ENCODE peak calls at places on chromosomes 5 and 9, in nine cellular contexts. One of them, this sample, is unnamed.

GRCh38 chr5:180294913-180295555 is 3.2 kb upstream of the MAPK9 start:
- DNase-seq in left ventricle myocardium inferior: no peak
- DNase-seq in OCI-LY7: no peak
- DNase-seq in ovary: no peak
- DNase-seq in psoas muscle: no peak
- DNase-seq in stomach: no peak
- DNase-seq in GM12878: no peak
- DNase-seq in CD4-positive, CD25-positive, alpha-beta regulatory T cell: no peak
- DNase-seq in neural progenitor cell: no peak
- DNase-seq in this sample: no peak

GRCh38 chr9:135990468-135991429 is 29.6 kb upstream of the UBAC1 start:
- DNase-seq in left ventricle myocardium inferior: no peak
- DNase-seq in OCI-LY7: peak; percentile 91
- DNase-seq in ovary: peak; percentile 54
- DNase-seq in psoas muscle: no peak
- DNase-seq in stomach: peak; percentile 41
- DNase-seq in GM12878: no peak
- DNase-seq in CD4-positive, CD25-positive, alpha-beta regulatory T cell: peak; percentile 49
- DNase-seq in neural progenitor cell: peak; percentile 95
- DNase-seq in this sample: no peak

GRCh38 chr5:124639095-124639665 is 107.3 kb downstream of the ZNF608 start:
- DNase-seq in left ventricle myocardium inferior: no peak
- DNase-seq in OCI-LY7: no peak
- DNase-seq in ovary: no peak
- DNase-seq in psoas muscle: no peak
- DNase-seq in stomach: no peak
- DNase-seq in GM12878: no peak
- DNase-seq in CD4-positive, CD25-positive, alpha-beta regulatory T cell: no peak
- DNase-seq in neural progenitor cell: peak; percentile 51
- DNase-seq in this sample: no peak

GRCh38 chr9:5144217-5144616 is 41.2 kb downstream of the INSL6 start:
- DNase-seq in left ventricle myocardium inferior: no peak
- DNase-seq in OCI-LY7: no peak
- DNase-seq in ovary: no peak
- DNase-seq in psoas muscle: no peak
- DNase-seq in stomach: no peak
- DNase-seq in GM12878: no peak
- DNase-seq in CD4-positive, CD25-positive, alpha-beta regulatory T cell: no peak
- DNase-seq in neural progenitor cell: no peak
- DNase-seq in this sample: no peak

GRCh38 chr5:178418471-178419010 is 171.7 kb downstream of the COL23A1 start:
- DNase-seq in left ventricle myocardium inferior: no peak
- DNase-seq in OCI-LY7: no peak
- DNase-seq in ovary: no peak
- DNase-seq in psoas muscle: no peak
- DNase-seq in stomach: no peak
- DNase-seq in GM12878: no peak
- DNase-seq in CD4-positive, CD25-positive, alpha-beta regulatory T cell: no peak
- DNase-seq in neural progenitor cell: no peak
- DNase-seq in this sample: no peak

GRCh38 chr5:80119337-80119736 is 84.2 kb downstream of the THBS4 start:
- DNase-seq in left ventricle myocardium inferior: no peak
- DNase-seq in OCI-LY7: no peak
- DNase-seq in ovary: no peak
- DNase-seq in psoas muscle: no peak
- DNase-seq in stomach: no peak
- DNase-seq in GM12878: no peak
- DNase-seq in CD4-positive, CD25-positive, alpha-beta regulatory T cell: no peak
- DNase-seq in neural progenitor cell: no peak
- DNase-seq in this sample: no peak

GRCh38 chr5:139748505-139748826 is 47.1 kb upstream of the PSD2 start:
- DNase-seq in left ventricle myocardium inferior: no peak
- DNase-seq in OCI-LY7: no peak
- DNase-seq in ovary: no peak
- DNase-seq in psoas muscle: no peak
- DNase-seq in stomach: no peak
- DNase-seq in GM12878: no peak
- DNase-seq in CD4-positive, CD25-positive, alpha-beta regulatory T cell: no peak
- DNase-seq in neural progenitor cell: peak; percentile 49
- DNase-seq in this sample: no peak

GRCh38 chr5:161548472-161549094 is 2.1 kb upstream of the GABRB2 start:
- DNase-seq in left ventricle myocardium inferior: no peak
- DNase-seq in OCI-LY7: peak; percentile 4
- DNase-seq in ovary: no peak
- DNase-seq in psoas muscle: no peak
- DNase-seq in stomach: no peak
- DNase-seq in GM12878: no peak
- DNase-seq in CD4-positive, CD25-positive, alpha-beta regulatory T cell: no peak
- DNase-seq in neural progenitor cell: peak; percentile 57
- DNase-seq in this sample: no peak

GRCh38 chr5:171953860-171954701 is 52.4 kb downstream of the FBXW11 start:
- DNase-seq in left ventricle myocardium inferior: no peak
- DNase-seq in OCI-LY7: no peak
- DNase-seq in ovary: no peak
- DNase-seq in psoas muscle: no peak
- DNase-seq in stomach: no peak
- DNase-seq in GM12878: no peak
- DNase-seq in CD4-positive, CD25-positive, alpha-beta regulatory T cell: no peak
- DNase-seq in neural progenitor cell: no peak
- DNase-seq in this sample: no peak

GRCh38 chr5:43685271-43685950 is 82.4 kb downstream of the NNT start:
- DNase-seq in left ventricle myocardium inferior: no peak
- DNase-seq in OCI-LY7: no peak
- DNase-seq in ovary: no peak
- DNase-seq in psoas muscle: no peak
- DNase-seq in stomach: no peak
- DNase-seq in GM12878: no peak
- DNase-seq in CD4-positive, CD25-positive, alpha-beta regulatory T cell: no peak
- DNase-seq in neural progenitor cell: no peak
- DNase-seq in this sample: no peak

GRCh38 chr9:82512724-82513123 is 524.2 kb downstream of the SPATA31D1 start:
- DNase-seq in left ventricle myocardium inferior: no peak
- DNase-seq in OCI-LY7: no peak
- DNase-seq in ovary: no peak
- DNase-seq in psoas muscle: no peak
- DNase-seq in stomach: no peak
- DNase-seq in GM12878: no peak
- DNase-seq in CD4-positive, CD25-positive, alpha-beta regulatory T cell: no peak
- DNase-seq in neural progenitor cell: no peak
- DNase-seq in this sample: no peak

GRCh38 chr9:91101598-91102168 is 260.0 kb downstream of the AUH start:
- DNase-seq in left ventricle myocardium inferior: no peak
- DNase-seq in OCI-LY7: peak; percentile 82
- DNase-seq in ovary: no peak
- DNase-seq in psoas muscle: no peak
- DNase-seq in stomach: peak; percentile 45
- DNase-seq in GM12878: no peak
- DNase-seq in CD4-positive, CD25-positive, alpha-beta regulatory T cell: peak; percentile 51
- DNase-seq in neural progenitor cell: no peak
- DNase-seq in this sample: peak; percentile 89

GRCh38 chr9:91099471-91099870 is 262.2 kb downstream of the AUH start:
- DNase-seq in left ventricle myocardium inferior: no peak
- DNase-seq in OCI-LY7: no peak
- DNase-seq in ovary: no peak
- DNase-seq in psoas muscle: no peak
- DNase-seq in stomach: no peak
- DNase-seq in GM12878: no peak
- DNase-seq in CD4-positive, CD25-positive, alpha-beta regulatory T cell: no peak
- DNase-seq in neural progenitor cell: no peak
- DNase-seq in this sample: no peak

GRCh38 chr9:91100878-91101450 is 260.8 kb downstream of the AUH start:
- DNase-seq in left ventricle myocardium inferior: peak; percentile 58
- DNase-seq in OCI-LY7: no peak
- DNase-seq in ovary: no peak
- DNase-seq in psoas muscle: peak; percentile 92
- DNase-seq in stomach: no peak
- DNase-seq in GM12878: no peak
- DNase-seq in CD4-positive, CD25-positive, alpha-beta regulatory T cell: no peak
- DNase-seq in neural progenitor cell: no peak
- DNase-seq in this sample: no peak

GRCh38 chr9:91094324-91095083 is 267.2 kb downstream of the AUH start:
- DNase-seq in left ventricle myocardium inferior: no peak
- DNase-seq in OCI-LY7: no peak
- DNase-seq in ovary: no peak
- DNase-seq in psoas muscle: no peak
- DNase-seq in stomach: no peak
- DNase-seq in GM12878: no peak
- DNase-seq in CD4-positive, CD25-positive, alpha-beta regulatory T cell: no peak
- DNase-seq in neural progenitor cell: no peak
- DNase-seq in this sample: no peak

GRCh38 chr9:91098203-91098602 is 263.5 kb downstream of the AUH start:
- DNase-seq in left ventricle myocardium inferior: no peak
- DNase-seq in OCI-LY7: no peak
- DNase-seq in ovary: no peak
- DNase-seq in psoas muscle: no peak
- DNase-seq in stomach: no peak
- DNase-seq in GM12878: no peak
- DNase-seq in CD4-positive, CD25-positive, alpha-beta regulatory T cell: no peak
- DNase-seq in neural progenitor cell: no peak
- DNase-seq in this sample: no peak
- H3K4me1 ChIP-seq in left ventricle myocardium inferior: peaks cover 45% of the 10 kb centered on the region
- H3K4me1 ChIP-seq in OCI-LY7: peaks cover 32% of the 10 kb centered on the region
- H3K4me1 ChIP-seq in ovary: peaks cover 2% of the 10 kb centered on the region
- H3K4me1 ChIP-seq in psoas muscle: peaks cover 25% of the 10 kb centered on the region
- H3K4me1 ChIP-seq in stomach: peaks cover 14% of the 10 kb centered on the region
- H3K4me1 ChIP-seq in GM12878: peaks cover 2% of the 10 kb centered on the region
- H3K4me1 ChIP-seq in CD4-positive, CD25-positive, alpha-beta regulatory T cell: peaks cover 29% of the 10 kb centered on the region
- H3K4me1 ChIP-seq in neural progenitor cell: no peaks in the 10 kb centered on the region
- H3K4me1 ChIP-seq in this sample: peaks cover 32% of the 10 kb centered on the region

GRCh38 chr5:159045165-159045811 is 54.4 kb downstream of the EBF1 start:
- DNase-seq in left ventricle myocardium inferior: no peak
- DNase-seq in OCI-LY7: no peak
- DNase-seq in ovary: no peak
- DNase-seq in psoas muscle: no peak
- DNase-seq in stomach: no peak
- DNase-seq in GM12878: no peak
- DNase-seq in CD4-positive, CD25-positive, alpha-beta regulatory T cell: no peak
- DNase-seq in neural progenitor cell: no peak
- DNase-seq in this sample: no peak

GRCh38 chr5:159038907-159039306 is 60.8 kb downstream of the EBF1 start:
- DNase-seq in left ventricle myocardium inferior: no peak
- DNase-seq in OCI-LY7: no peak
- DNase-seq in ovary: no peak
- DNase-seq in psoas muscle: no peak
- DNase-seq in stomach: no peak
- DNase-seq in GM12878: no peak
- DNase-seq in CD4-positive, CD25-positive, alpha-beta regulatory T cell: no peak
- DNase-seq in neural progenitor cell: no peak
- DNase-seq in this sample: no peak

GRCh38 chr5:159040181-159040580 is 59.5 kb downstream of the EBF1 start:
- DNase-seq in left ventricle myocardium inferior: no peak
- DNase-seq in OCI-LY7: peak; percentile 67
- DNase-seq in ovary: no peak
- DNase-seq in psoas muscle: no peak
- DNase-seq in stomach: no peak
- DNase-seq in GM12878: peak; percentile 56
- DNase-seq in CD4-positive, CD25-positive, alpha-beta regulatory T cell: no peak
- DNase-seq in neural progenitor cell: no peak
- DNase-seq in this sample: no peak

GRCh38 chr5:159043551-159043950 is 56.2 kb downstream of the EBF1 start:
- DNase-seq in left ventricle myocardium inferior: no peak
- DNase-seq in OCI-LY7: no peak
- DNase-seq in ovary: no peak
- DNase-seq in psoas muscle: no peak
- DNase-seq in stomach: no peak
- DNase-seq in GM12878: no peak
- DNase-seq in CD4-positive, CD25-positive, alpha-beta regulatory T cell: no peak
- DNase-seq in neural progenitor cell: no peak
- DNase-seq in this sample: no peak

DNA sequence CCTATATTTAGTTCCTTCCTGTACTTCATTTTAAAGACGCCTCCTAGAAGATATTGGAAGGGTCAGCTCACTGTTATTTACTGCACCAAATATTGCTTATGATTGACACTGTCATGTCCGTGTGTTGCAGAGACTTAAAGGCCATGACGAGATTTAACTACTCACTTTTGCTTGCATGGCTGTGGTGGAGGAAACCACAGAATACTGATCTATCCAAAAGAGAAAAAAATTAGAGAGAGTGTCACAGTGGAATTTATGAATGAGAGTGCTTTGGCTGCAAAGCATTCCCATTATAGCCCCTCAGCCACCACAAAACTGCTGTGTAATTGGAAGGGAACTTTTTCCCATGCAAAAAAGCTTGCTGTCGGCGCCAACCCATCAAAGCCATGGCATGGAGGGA is 58.0 kb downstream of the EBF1 start:
- DNase-seq in left ventricle myocardium inferior: no peak
- DNase-seq in OCI-LY7: no peak
- DNase-seq in ovary: no peak
- DNase-seq in psoas muscle: no peak
- DNase-seq in stomach: no peak
- DNase-seq in GM12878: no peak
- DNase-seq in CD4-positive, CD25-positive, alpha-beta regulatory T cell: no peak
- DNase-seq in neural progenitor cell: no peak
- DNase-seq in this sample: no peak
- H3K4me1 ChIP-seq in left ventricle myocardium inferior: peaks cover 54% of the 10 kb centered on the region
- H3K4me1 ChIP-seq in OCI-LY7: peaks cover 83% of the 10 kb centered on the region
- H3K4me1 ChIP-seq in ovary: peaks cover 4% of the 10 kb centered on the region
- H3K4me1 ChIP-seq in psoas muscle: peaks cover 5% of the 10 kb centered on the region
- H3K4me1 ChIP-seq in stomach: no peaks in the 10 kb centered on the region
- H3K4me1 ChIP-seq in GM12878: peaks cover 31% of the 10 kb centered on the region
- H3K4me1 ChIP-seq in CD4-positive, CD25-positive, alpha-beta regulatory T cell: no peaks in the 10 kb centered on the region
- H3K4me1 ChIP-seq in neural progenitor cell: no peaks in the 10 kb centered on the region
- H3K4me1 ChIP-seq in this sample: no peaks in the 10 kb centered on the region

DNA sequence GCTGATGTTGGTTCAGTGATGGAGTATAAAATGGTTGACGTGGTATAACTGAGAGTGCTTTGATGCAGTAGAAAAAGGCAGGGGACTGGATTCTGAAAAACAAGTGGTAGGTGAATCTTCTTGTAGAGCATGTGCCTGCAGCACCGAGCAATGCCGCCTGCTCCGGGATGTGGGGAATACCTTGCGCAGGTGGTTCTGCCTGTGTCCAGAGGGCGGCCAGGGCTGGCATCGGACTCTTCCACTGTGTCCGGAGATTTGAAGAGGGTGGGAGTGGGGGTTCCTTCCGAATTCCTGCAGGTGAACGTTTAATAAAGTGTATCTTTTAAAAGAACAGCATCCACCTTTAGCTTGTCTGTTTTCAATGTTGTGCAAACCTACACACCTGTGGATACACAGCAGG is 238.0 kb downstream of the FANCC start:
- DNase-seq in left ventricle myocardium inferior: no peak
- DNase-seq in OCI-LY7: no peak
- DNase-seq in ovary: no peak
- DNase-seq in psoas muscle: no peak
- DNase-seq in stomach: peak; percentile 25
- DNase-seq in GM12878: no peak
- DNase-seq in CD4-positive, CD25-positive, alpha-beta regulatory T cell: no peak
- DNase-seq in neural progenitor cell: no peak
- DNase-seq in this sample: no peak
- H3K4me1 ChIP-seq in left ventricle myocardium inferior: peaks cover 100% of the 10 kb centered on the region
- H3K4me1 ChIP-seq in OCI-LY7: no peaks in the 10 kb centered on the region
- H3K4me1 ChIP-seq in ovary: peaks cover 8% of the 10 kb centered on the region
- H3K4me1 ChIP-seq in psoas muscle: peaks cover 77% of the 10 kb centered on the region
- H3K4me1 ChIP-seq in stomach: peaks cover 64% of the 10 kb centered on the region
- H3K4me1 ChIP-seq in GM12878: no peaks in the 10 kb centered on the region
- H3K4me1 ChIP-seq in CD4-positive, CD25-positive, alpha-beta regulatory T cell: no peaks in the 10 kb centered on the region
- H3K4me1 ChIP-seq in neural progenitor cell: peaks cover 48% of the 10 kb centered on the region
- H3K4me1 ChIP-seq in this sample: no peaks in the 10 kb centered on the region

DNA sequence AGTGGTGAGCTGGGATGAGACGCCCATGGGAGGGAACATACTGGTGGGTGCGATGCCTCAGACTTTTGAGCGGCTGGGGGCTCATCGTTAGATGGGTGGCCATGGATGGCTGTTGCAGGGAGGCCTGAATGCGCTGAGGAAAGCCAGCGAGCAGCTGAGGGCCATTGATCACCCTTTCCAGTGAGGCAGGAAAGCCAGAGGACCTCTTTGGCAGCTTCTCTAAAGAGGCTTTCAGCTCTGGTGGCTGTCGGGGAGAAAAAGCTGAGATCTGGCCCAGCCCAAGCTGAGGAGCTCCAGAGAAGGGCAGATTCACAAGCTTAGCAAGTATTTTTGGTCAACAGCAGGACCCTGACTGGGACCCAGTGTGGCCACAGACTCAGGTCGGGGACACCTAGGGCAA is 13.3 kb upstream of the VAV2 start:
- DNase-seq in left ventricle myocardium inferior: no peak
- DNase-seq in OCI-LY7: no peak
- DNase-seq in ovary: no peak
- DNase-seq in psoas muscle: no peak
- DNase-seq in stomach: no peak
- DNase-seq in GM12878: no peak
- DNase-seq in CD4-positive, CD25-positive, alpha-beta regulatory T cell: no peak
- DNase-seq in neural progenitor cell: no peak
- DNase-seq in this sample: no peak
- H3K4me1 ChIP-seq in left ventricle myocardium inferior: no peaks in the 10 kb centered on the region
- H3K4me1 ChIP-seq in OCI-LY7: no peaks in the 10 kb centered on the region
- H3K4me1 ChIP-seq in ovary: no peaks in the 10 kb centered on the region
- H3K4me1 ChIP-seq in psoas muscle: no peaks in the 10 kb centered on the region
- H3K4me1 ChIP-seq in stomach: no peaks in the 10 kb centered on the region
- H3K4me1 ChIP-seq in GM12878: no peaks in the 10 kb centered on the region
- H3K4me1 ChIP-seq in CD4-positive, CD25-positive, alpha-beta regulatory T cell: no peaks in the 10 kb centered on the region
- H3K4me1 ChIP-seq in neural progenitor cell: no peaks in the 10 kb centered on the region
- H3K4me1 ChIP-seq in this sample: no peaks in the 10 kb centered on the region